ENCODE peak calls at places on chromosomes 2 and 18, in four cellular contexts. X is mammary epithelial cell, N is cardiac muscle cell, D is prostate gland. I is an unnamed sample.

GRCh38 chr2:164073053-164073757 is 337.4 kb upstream of the FIGN start:
- DNase-seq in X (no peak), N (no peak), D (no peak), I (no peak)

GRCh38 chr2:174485763-174486613 is 841 bp downstream of the GPR155 start:
- DNase-seq in X (peak), N (peak), D (no peak), I (peak)

GRCh38 chr18:657998-658946 is 819 bp downstream of the TYMS start:
- DNase-seq in X (peak), N (peak), D (peak), I (peak)

GRCh38 chr18:57768557-57769326 is 34.4 kb downstream of the ATP8B1 start:
- DNase-seq in X (no peak), N (peak), D (no peak), I (no peak)

GRCh38 chr2:239893236-239893515 is 132.0 kb downstream of the NDUFA10 start:
- DNase-seq in X (no peak), N (no peak), D (no peak), I (no peak)

GRCh38 chr2:213320604-213321003 is 36.3 kb downstream of the SPAG16 start:
- DNase-seq in X (no peak), N (no peak), D (no peak), I (no peak)

GRCh38 chr18:60188943-60189342 is 183.6 kb downstream of the MC4R start:
- DNase-seq in X (no peak), N (no peak), D (no peak), I (no peak)

GRCh38 chr2:215771241-215771640 is 242.1 kb downstream of the MREG start:
- DNase-seq in X (no peak), N (no peak), D (no peak), I (no peak)

GRCh38 chr2:185700883-185701282 is 37.7 kb upstream of the FSIP2 start:
- DNase-seq in X (no peak), N (no peak), D (no peak), I (peak)

DNA sequence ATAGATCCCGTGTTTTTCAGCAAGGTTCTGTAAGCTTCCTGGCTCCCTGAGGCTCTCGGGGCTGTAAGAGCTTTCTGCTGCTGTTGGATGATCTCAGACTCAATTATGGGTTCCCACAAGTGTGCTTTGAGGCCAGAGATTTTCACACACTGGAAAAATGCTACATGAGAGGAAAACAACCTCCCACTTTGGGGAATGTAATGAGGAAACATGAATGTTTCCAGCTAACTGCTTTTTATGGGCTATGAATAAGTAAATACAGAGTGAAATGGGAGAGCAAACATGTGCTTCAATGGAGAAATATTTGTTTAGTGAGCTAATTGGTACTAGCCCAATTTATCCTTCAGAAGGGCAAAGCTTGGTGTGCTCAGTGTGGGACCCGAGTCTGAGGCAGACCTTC is 249.0 kb downstream of the RDH14 start:
- DNase-seq in X (no peak), N (no peak), D (peak), I (peak)
- TF ChIP-seq CTCF in X (no peak), N (no peak), D (no peak), I (no peak)

GRCh38 chr2:10432315-10433181 is 15.6 kb downstream of the ODC1 start:
- DNase-seq in X (no peak), N (no peak), D (no peak), I (no peak)
- H3K4me3 ChIP-seq in X (peak), N (peak), D (no peak), I (peak)

DNA sequence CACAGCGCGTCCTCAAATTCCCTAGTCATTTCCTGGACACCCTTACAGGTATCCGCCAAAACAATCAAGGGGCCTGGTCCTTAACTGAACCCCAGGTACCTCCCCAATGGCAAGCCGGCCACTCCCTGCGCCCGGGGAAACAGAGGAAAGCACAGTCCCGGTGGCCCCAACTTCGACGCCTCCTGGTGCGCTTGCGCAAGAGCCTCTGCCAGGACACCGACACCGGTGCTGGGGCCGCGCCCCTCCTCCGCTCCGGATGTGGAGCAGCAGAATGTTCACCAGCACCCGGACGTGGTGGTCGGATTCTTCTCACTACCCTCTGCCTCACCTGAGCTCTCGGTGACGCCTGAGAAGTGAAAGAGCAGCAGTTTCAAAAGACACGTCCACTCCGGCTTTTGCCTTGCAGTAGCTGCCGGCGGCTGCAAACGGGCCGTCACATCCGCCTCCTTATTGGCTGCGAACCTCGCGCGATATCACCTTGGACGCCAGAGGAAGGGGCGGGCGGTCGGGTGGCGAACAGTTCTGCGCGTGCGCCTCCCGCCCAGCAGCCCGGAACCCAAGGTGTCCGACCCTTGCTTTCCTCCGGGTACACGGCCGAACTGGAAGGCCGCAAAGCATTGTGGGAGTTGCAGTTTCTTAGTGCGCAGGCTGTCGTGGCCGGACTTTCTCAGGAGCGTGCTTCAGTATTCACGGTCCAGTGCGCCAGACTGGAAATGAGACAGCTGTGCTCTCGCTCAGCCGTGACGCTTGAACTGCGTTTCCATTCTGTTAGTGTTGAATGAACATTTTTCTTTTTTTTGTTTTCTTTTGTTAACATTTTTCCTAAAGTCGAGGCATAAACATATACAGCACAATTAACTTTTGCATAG is at the start of gene TXNDC9:
- DNase-seq in X (peak), N (peak), D (peak), I (peak)
- TF ChIP-seq CTCF in X (no peak), N (no peak), D (no peak), I (no peak)

DNA sequence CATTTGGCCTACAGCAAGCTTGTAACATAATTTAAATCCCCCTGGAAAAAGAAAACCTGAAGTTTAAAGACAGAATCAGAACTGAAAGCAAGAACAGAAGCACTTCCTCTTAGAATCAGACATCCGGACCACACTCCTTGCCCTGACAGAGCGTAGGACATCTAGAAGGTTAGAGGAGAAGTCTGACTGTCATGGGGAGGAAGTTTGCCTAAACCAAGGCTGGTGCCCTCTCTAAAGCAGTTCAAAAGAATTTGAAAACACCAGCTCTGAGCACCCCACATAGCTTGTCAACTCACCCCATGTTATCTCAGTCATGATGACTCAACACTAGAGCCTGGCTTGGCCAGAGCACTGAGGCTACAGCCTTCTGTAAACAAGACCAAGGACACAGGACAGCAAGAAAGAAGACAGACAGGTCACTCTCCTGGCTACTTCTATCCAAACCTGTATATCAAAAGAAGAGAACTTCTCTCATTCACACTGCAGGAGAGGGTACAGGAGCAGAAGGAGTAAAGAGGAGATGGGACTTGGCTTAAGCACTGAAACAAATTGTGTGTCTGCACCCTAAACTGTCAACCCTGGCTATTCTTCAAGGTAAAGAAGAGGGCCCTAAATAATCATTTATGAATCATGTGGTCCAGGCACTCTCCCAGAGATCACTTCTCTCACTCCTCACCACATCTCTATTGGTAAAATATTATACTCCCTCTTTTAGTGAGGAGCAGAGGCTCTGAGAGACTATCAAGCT is 198.6 kb downstream of the MEMO1 start:
- DNase-seq in X (peak), N (peak), D (peak), I (peak)
- H3K4me3 ChIP-seq in X (no peak), N (no peak), D (no peak), I (no peak)

GRCh38 chr18:33918571-33918970 is 306.1 kb downstream of the NOL4 start:
- DNase-seq in X (no peak), N (no peak), D (no peak), I (no peak)

GRCh38 chr18:33914399-33914798 is 310.3 kb downstream of the NOL4 start:
- DNase-seq in X (peak), N (no peak), D (no peak), I (peak)

DNA sequence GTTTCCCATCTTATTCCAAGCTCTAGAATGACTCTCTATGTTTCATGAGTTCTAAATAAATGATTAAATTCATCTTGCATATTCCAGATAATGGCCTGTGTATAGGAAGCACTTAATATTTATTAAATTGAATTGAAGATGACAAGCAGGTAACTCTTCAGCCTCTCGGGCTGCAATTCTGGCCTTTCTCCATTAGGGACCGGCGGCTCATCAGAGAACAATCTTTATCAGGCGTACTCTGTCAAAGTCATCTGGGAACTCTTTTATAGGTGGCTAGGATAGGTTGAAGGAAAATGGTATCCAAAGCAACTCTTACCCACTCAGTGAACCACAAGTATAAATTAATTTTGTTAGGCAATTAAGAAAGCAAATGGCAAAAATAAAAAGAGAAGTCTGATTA is 308.5 kb downstream of the NOL4 start:
- DNase-seq in X (no peak), N (no peak), D (no peak), I (no peak)
- TF ChIP-seq CTCF in X (no peak), N (no peak), D (no peak), I (peak)

GRCh38 chr2:191264647-191265079 is 19.5 kb downstream of the MYO1B start:
- DNase-seq in X (peak), N (peak), D (no peak), I (no peak)
- H3K4me3 ChIP-seq in X (no peak), N (no peak), D (no peak), I (no peak)

GRCh38 chr2:233867993-233868532 is at the start of gene MSL3B:
- DNase-seq in X (peak), N (peak), D (no peak), I (peak)
- TF ChIP-seq CTCF in X (no peak), N (no peak), D (no peak), I (no peak)

DNA sequence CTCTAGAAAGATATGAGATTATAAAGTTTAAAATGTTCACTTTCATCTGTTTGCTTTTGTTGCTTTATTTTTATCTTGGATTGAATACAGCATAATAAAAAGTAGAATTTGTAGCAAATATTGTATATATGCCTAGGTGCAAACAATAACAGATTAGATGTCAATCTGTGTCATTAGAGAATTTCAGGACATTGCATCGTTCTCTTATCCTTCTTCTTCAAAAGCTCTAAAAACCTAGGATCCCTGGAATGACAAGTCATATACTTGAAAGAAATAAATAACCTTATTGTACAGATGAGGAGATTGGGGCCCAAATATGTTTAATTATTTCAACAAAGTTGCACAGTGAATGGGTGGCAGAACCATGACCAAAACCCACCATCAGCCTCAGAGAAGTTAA is 102.8 kb upstream of the BZW1 start:
- DNase-seq in X (no peak), N (no peak), D (no peak), I (no peak)
- H3K4me3 ChIP-seq in X (no peak), N (no peak), D (no peak), I (no peak)

DNA sequence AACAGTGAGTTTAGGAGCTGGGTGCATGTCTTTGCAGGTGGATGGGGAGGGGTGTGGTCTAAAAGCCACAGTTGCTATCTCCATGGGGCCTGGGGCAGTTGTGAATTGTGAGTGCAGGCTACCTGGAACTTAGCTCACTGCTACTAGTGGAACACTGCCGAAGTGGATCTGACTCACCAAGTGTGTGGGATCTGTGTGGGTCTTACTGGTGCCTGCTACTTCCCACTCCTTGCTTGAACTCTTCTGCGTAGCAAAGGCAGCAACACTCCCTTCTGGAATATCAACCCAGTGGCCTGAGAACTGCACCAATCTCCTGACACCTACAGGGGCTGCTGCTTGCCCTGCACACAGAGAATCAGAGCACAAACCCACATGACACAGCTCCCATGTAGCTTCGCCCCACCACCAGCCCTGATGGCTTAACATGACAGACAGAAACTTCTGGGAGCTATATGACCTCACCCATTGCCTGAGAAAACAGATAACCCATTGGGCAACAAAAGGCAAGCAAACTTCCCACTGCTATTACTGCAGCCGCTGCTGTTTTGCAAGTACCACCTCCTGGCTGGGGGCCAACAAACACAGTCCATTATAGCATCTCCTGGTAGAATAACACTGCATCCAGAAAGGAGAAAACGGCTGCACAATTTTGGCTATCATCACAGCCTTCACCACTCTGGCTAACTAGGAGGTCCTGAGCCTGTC is 455.1 kb upstream of the DDX18 start:
- DNase-seq in X (no peak), N (no peak), D (no peak), I (no peak)
- TF ChIP-seq CTCF in X (no peak), N (no peak), D (no peak), I (no peak)

DNA sequence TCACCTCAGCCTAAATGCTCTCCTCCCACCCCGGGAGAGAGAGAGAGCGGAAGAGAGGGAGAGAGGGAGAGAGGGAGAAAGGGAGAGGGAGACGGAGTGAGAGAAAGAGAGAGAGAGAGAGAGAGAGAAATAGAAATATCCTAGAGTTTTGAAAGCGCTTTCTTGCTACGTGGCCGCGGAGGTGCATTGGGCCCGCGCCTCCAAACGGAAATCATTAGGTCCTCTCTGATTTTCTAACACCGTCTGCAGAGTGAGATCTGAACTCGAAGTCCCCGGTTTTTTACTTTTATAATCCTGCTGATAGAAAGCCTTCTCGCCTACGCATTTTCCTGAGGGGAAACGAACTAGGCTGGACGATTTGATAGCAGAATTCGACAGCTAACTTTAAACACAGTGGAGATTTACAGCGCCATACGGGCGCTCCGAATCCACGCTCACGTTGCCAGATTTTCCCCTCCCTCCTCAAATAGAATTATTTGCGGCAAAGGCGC is 912 bp upstream of the EVX2 start:
- DNase-seq in X (no peak), N (no peak), D (no peak), I (no peak)
- H3K4me3 ChIP-seq in X (no peak), N (no peak), D (peak), I (no peak)